ENCODE peak calls at places on chromosomes 2 and 18, in four cellular contexts. One of them, this sample, is unnamed.

GRCh38 chr2:203830294-203831055 is 37.1 kb upstream of the CTLA4 start:
- DNase-seq in T1000: no peak
- DNase-seq in fibroblast of lung: no peak
- DNase-seq in stimulated activated CD4-positive, alpha-beta T cell treated with anti-CD3 and anti-CD28 coated beads, Interleukin-15, amount 100 ng/mL, for 48 hours: peak
- DNase-seq in this sample: no peak

GRCh38 chr2:222931659-222932058 is 70.8 kb downstream of the ACSL3 start:
- DNase-seq in stimulated activated CD4-positive, alpha-beta T cell treated with anti-CD3 and anti-CD28 coated beads, Interleukin-15, amount 100 ng/mL, for 48 hours: no peak
- DNase-seq in T1000: no peak
- DNase-seq in fibroblast of lung: no peak
- DNase-seq in this sample: no peak

GRCh38 chr18:54873884-54874255 is 45.6 kb downstream of the RAB27B start:
- DNase-seq in T1000: no peak
- DNase-seq in stimulated activated CD4-positive, alpha-beta T cell treated with anti-CD3 and anti-CD28 coated beads, Interleukin-15, amount 100 ng/mL, for 48 hours: no peak
- DNase-seq in fibroblast of lung: no peak
- DNase-seq in this sample: peak

GRCh38 chr2:51638811-51639210 is 606.9 kb upstream of the NRXN1 start:
- DNase-seq in stimulated activated CD4-positive, alpha-beta T cell treated with anti-CD3 and anti-CD28 coated beads, Interleukin-15, amount 100 ng/mL, for 48 hours: no peak
- DNase-seq in fibroblast of lung: peak
- DNase-seq in T1000: no peak
- DNase-seq in this sample: no peak

GRCh38 chr2:241443486-241444223 is 64.7 kb downstream of the STK25 start:
- DNase-seq in fibroblast of lung: peak
- DNase-seq in T1000: peak
- DNase-seq in stimulated activated CD4-positive, alpha-beta T cell treated with anti-CD3 and anti-CD28 coated beads, Interleukin-15, amount 100 ng/mL, for 48 hours: peak
- DNase-seq in this sample: peak

GRCh38 chr2:150520887-150521664 is 33.6 kb upstream of the RND3 start:
- DNase-seq in fibroblast of lung: peak
- DNase-seq in T1000: no peak
- DNase-seq in stimulated activated CD4-positive, alpha-beta T cell treated with anti-CD3 and anti-CD28 coated beads, Interleukin-15, amount 100 ng/mL, for 48 hours: no peak
- DNase-seq in this sample: no peak

GRCh38 chr2:32652555-32653209 is 24.8 kb downstream of the TTC27 start:
- DNase-seq in T1000: no peak
- DNase-seq in fibroblast of lung: peak
- DNase-seq in stimulated activated CD4-positive, alpha-beta T cell treated with anti-CD3 and anti-CD28 coated beads, Interleukin-15, amount 100 ng/mL, for 48 hours: no peak
- DNase-seq in this sample: no peak

GRCh38 chr2:30262716-30263309 is 31.5 kb downstream of the LBH start:
- DNase-seq in T1000: no peak
- DNase-seq in stimulated activated CD4-positive, alpha-beta T cell treated with anti-CD3 and anti-CD28 coated beads, Interleukin-15, amount 100 ng/mL, for 48 hours: no peak
- DNase-seq in fibroblast of lung: no peak
- DNase-seq in this sample: no peak

GRCh38 chr2:102783506-102784189 is 21.8 kb downstream of the TMEM182 start:
- DNase-seq in T1000: no peak
- DNase-seq in fibroblast of lung: no peak
- DNase-seq in stimulated activated CD4-positive, alpha-beta T cell treated with anti-CD3 and anti-CD28 coated beads, Interleukin-15, amount 100 ng/mL, for 48 hours: no peak
- DNase-seq in this sample: no peak

GRCh38 chr2:170148161-170148560 is 29.8 kb upstream of the MYO3B start:
- DNase-seq in fibroblast of lung: peak
- DNase-seq in T1000: no peak
- DNase-seq in stimulated activated CD4-positive, alpha-beta T cell treated with anti-CD3 and anti-CD28 coated beads, Interleukin-15, amount 100 ng/mL, for 48 hours: no peak
- DNase-seq in this sample: no peak

GRCh38 chr18:37476182-37476581 is 89.4 kb downstream of the CELF4 start:
- DNase-seq in stimulated activated CD4-positive, alpha-beta T cell treated with anti-CD3 and anti-CD28 coated beads, Interleukin-15, amount 100 ng/mL, for 48 hours: no peak
- DNase-seq in T1000: no peak
- DNase-seq in fibroblast of lung: peak
- DNase-seq in this sample: no peak

GRCh38 chr2:64359176-64359891 is 94.6 kb upstream of the LGALSL start:
- DNase-seq in fibroblast of lung: peak
- DNase-seq in stimulated activated CD4-positive, alpha-beta T cell treated with anti-CD3 and anti-CD28 coated beads, Interleukin-15, amount 100 ng/mL, for 48 hours: no peak
- DNase-seq in T1000: no peak
- DNase-seq in this sample: no peak

GRCh38 chr2:227455200-227455599 is 16.8 kb upstream of the AGFG1 start:
- DNase-seq in T1000: no peak
- DNase-seq in fibroblast of lung: no peak
- DNase-seq in stimulated activated CD4-positive, alpha-beta T cell treated with anti-CD3 and anti-CD28 coated beads, Interleukin-15, amount 100 ng/mL, for 48 hours: no peak
- DNase-seq in this sample: no peak

GRCh38 chr2:27016801-27017325 is 15.9 kb upstream of the TMEM214 start:
- DNase-seq in fibroblast of lung: peak
- DNase-seq in stimulated activated CD4-positive, alpha-beta T cell treated with anti-CD3 and anti-CD28 coated beads, Interleukin-15, amount 100 ng/mL, for 48 hours: peak
- DNase-seq in T1000: no peak
- DNase-seq in this sample: peak

GRCh38 chr18:470661-471501 is 29.6 kb downstream of the COLEC12 start:
- DNase-seq in stimulated activated CD4-positive, alpha-beta T cell treated with anti-CD3 and anti-CD28 coated beads, Interleukin-15, amount 100 ng/mL, for 48 hours: no peak
- DNase-seq in T1000: no peak
- DNase-seq in fibroblast of lung: peak
- DNase-seq in this sample: no peak

GRCh38 chr18:48544116-48544515 is 5.3 kb downstream of the CTIF start:
- DNase-seq in stimulated activated CD4-positive, alpha-beta T cell treated with anti-CD3 and anti-CD28 coated beads, Interleukin-15, amount 100 ng/mL, for 48 hours: no peak
- DNase-seq in T1000: no peak
- DNase-seq in fibroblast of lung: no peak
- DNase-seq in this sample: no peak

GRCh38 chr18:13099113-13099512 is 108.0 kb downstream of the CEP192 start:
- DNase-seq in fibroblast of lung: no peak
- DNase-seq in stimulated activated CD4-positive, alpha-beta T cell treated with anti-CD3 and anti-CD28 coated beads, Interleukin-15, amount 100 ng/mL, for 48 hours: no peak
- DNase-seq in T1000: no peak
- DNase-seq in this sample: no peak

GRCh38 chr2:136920652-136921333 is 155.4 kb downstream of the THSD7B start:
- DNase-seq in fibroblast of lung: no peak
- DNase-seq in T1000: no peak
- DNase-seq in stimulated activated CD4-positive, alpha-beta T cell treated with anti-CD3 and anti-CD28 coated beads, Interleukin-15, amount 100 ng/mL, for 48 hours: no peak
- DNase-seq in this sample: no peak

GRCh38 chr2:95362486-95362885 is 40.0 kb upstream of the FAHD2A start:
- DNase-seq in fibroblast of lung: no peak
- DNase-seq in stimulated activated CD4-positive, alpha-beta T cell treated with anti-CD3 and anti-CD28 coated beads, Interleukin-15, amount 100 ng/mL, for 48 hours: no peak
- DNase-seq in T1000: no peak
- DNase-seq in this sample: no peak

GRCh38 chr2:135997380-135997779 is 12.0 kb upstream of the DARS1 start:
- DNase-seq in T1000: no peak
- DNase-seq in fibroblast of lung: no peak
- DNase-seq in stimulated activated CD4-positive, alpha-beta T cell treated with anti-CD3 and anti-CD28 coated beads, Interleukin-15, amount 100 ng/mL, for 48 hours: no peak
- DNase-seq in this sample: no peak

GRCh38 chr2:29219374-29219773 is 104.2 kb downstream of the CLIP4 start:
- DNase-seq in fibroblast of lung: no peak
- DNase-seq in stimulated activated CD4-positive, alpha-beta T cell treated with anti-CD3 and anti-CD28 coated beads, Interleukin-15, amount 100 ng/mL, for 48 hours: no peak
- DNase-seq in T1000: no peak
- DNase-seq in this sample: no peak

GRCh38 chr2:210195066-210195852 is 24.1 kb upstream of the KANSL1L start:
- DNase-seq in T1000: no peak
- DNase-seq in stimulated activated CD4-positive, alpha-beta T cell treated with anti-CD3 and anti-CD28 coated beads, Interleukin-15, amount 100 ng/mL, for 48 hours: no peak
- DNase-seq in fibroblast of lung: peak
- DNase-seq in this sample: no peak

GRCh38 chr2:9803023-9803805 is 40.1 kb upstream of the TAF1B start:
- DNase-seq in fibroblast of lung: no peak
- DNase-seq in T1000: no peak
- DNase-seq in stimulated activated CD4-positive, alpha-beta T cell treated with anti-CD3 and anti-CD28 coated beads, Interleukin-15, amount 100 ng/mL, for 48 hours: no peak
- DNase-seq in this sample: peak

GRCh38 chr2:9287400-9288059 is 80.9 kb downstream of the ASAP2 start:
- DNase-seq in fibroblast of lung: peak
- DNase-seq in T1000: peak
- DNase-seq in stimulated activated CD4-positive, alpha-beta T cell treated with anti-CD3 and anti-CD28 coated beads, Interleukin-15, amount 100 ng/mL, for 48 hours: no peak
- DNase-seq in this sample: no peak

GRCh38 chr2:163548970-163549369 is 186.8 kb downstream of the FIGN start:
- DNase-seq in T1000: no peak
- DNase-seq in stimulated activated CD4-positive, alpha-beta T cell treated with anti-CD3 and anti-CD28 coated beads, Interleukin-15, amount 100 ng/mL, for 48 hours: no peak
- DNase-seq in fibroblast of lung: no peak
- DNase-seq in this sample: no peak

GRCh38 chr2:16950436-16950835 is 284.8 kb upstream of the CYRIA start:
- DNase-seq in stimulated activated CD4-positive, alpha-beta T cell treated with anti-CD3 and anti-CD28 coated beads, Interleukin-15, amount 100 ng/mL, for 48 hours: no peak
- DNase-seq in T1000: no peak
- DNase-seq in fibroblast of lung: no peak
- DNase-seq in this sample: no peak

GRCh38 chr2:233807966-233808892 is 30.1 kb downstream of the MROH2A start:
- DNase-seq in fibroblast of lung: no peak
- DNase-seq in T1000: no peak
- DNase-seq in stimulated activated CD4-positive, alpha-beta T cell treated with anti-CD3 and anti-CD28 coated beads, Interleukin-15, amount 100 ng/mL, for 48 hours: no peak
- DNase-seq in this sample: no peak

GRCh38 chr2:20351555-20352229 is 1.0 kb upstream of the PUM2 start:
- DNase-seq in fibroblast of lung: no peak
- DNase-seq in T1000: no peak
- DNase-seq in stimulated activated CD4-positive, alpha-beta T cell treated with anti-CD3 and anti-CD28 coated beads, Interleukin-15, amount 100 ng/mL, for 48 hours: no peak
- DNase-seq in this sample: no peak

GRCh38 chr2:39121523-39122063 is 742 bp upstream of the SOS1 start:
- DNase-seq in T1000: no peak
- DNase-seq in fibroblast of lung: no peak
- DNase-seq in stimulated activated CD4-positive, alpha-beta T cell treated with anti-CD3 and anti-CD28 coated beads, Interleukin-15, amount 100 ng/mL, for 48 hours: no peak
- DNase-seq in this sample: no peak

This sample was measured in mucosa of gallbladder.